ENCODE peak calls at places on chromosome 18, in eight cellular contexts. W is hepatocyte, X is fibroblast of lung, H is BE2C, D is transverse colon, U is RWPE2, R is adrenal gland, T is body of pancreas. Y is an unnamed sample.
A peak's percentile ranks its signal among the peaks of the same experiment; 100 is the strongest.

GRCh38 chr18:31430554-31430953 is 17.0 kb upstream of the DSG3 start:
- DNase-seq in W (no peak), X (no peak), H (no peak), D (no peak), U (no peak), R (no peak), T (no peak), Y (no peak)

GRCh38 chr18:79570266-79571201 is 109.1 kb upstream of the CTDP1 start:
- DNase-seq in W (no peak), X (peak; percentile 69), H (no peak), D (peak; percentile 4), U (peak; percentile 58), R (no peak), T (no peak), Y (no peak)

GRCh38 chr18:78865056-78865598 is 114.5 kb upstream of the SALL3 start:
- DNase-seq in W (no peak), X (no peak), H (no peak), D (no peak), U (no peak), R (no peak), T (no peak), Y (no peak)

GRCh38 chr18:49335677-49336076 is 124.8 kb downstream of the DYM start:
- DNase-seq in W (no peak), X (no peak), H (no peak), D (no peak), U (no peak), R (no peak), T (no peak), Y (no peak)

GRCh38 chr18:57744211-57744694 is 58.9 kb downstream of the ATP8B1 start:
- DNase-seq in W (no peak), X (peak; percentile 85), H (no peak), D (no peak), U (no peak), R (no peak), T (no peak), Y (no peak)

GRCh38 chr18:52499646-52500045 is 159.6 kb downstream of the DCC start:
- DNase-seq in W (peak; percentile 41), X (no peak), H (no peak), D (no peak), U (no peak), R (no peak), T (no peak), Y (no peak)

GRCh38 chr18:22550366-22550765 is 132.7 kb upstream of the CTAGE1 start:
- DNase-seq in W (no peak), X (no peak), H (no peak), D (no peak), U (no peak), R (no peak), T (no peak), Y (no peak)

GRCh38 chr18:11872479-11873136 is 21.4 kb downstream of the CHMP1B start:
- DNase-seq in W (peak; percentile 56), X (no peak), H (no peak), D (no peak), U (no peak), R (peak; percentile 58), T (peak; percentile 68), Y (no peak)

GRCh38 chr18:62881509-62882016 is 166.2 kb downstream of the PHLPP1 start:
- DNase-seq in W (no peak), X (peak; percentile 96), H (no peak), D (no peak), U (no peak), R (peak; percentile 57), T (peak; percentile 13), Y (peak; percentile 85)

GRCh38 chr18:8996771-8997432 is 105.6 kb upstream of the NDUFV2 start:
- DNase-seq in W (no peak), X (no peak), H (no peak), D (no peak), U (no peak), R (no peak), T (no peak), Y (no peak)

GRCh38 chr18:77766421-77766820 is 516.8 kb downstream of the GALR1 start:
- DNase-seq in W (no peak), X (no peak), H (no peak), D (no peak), U (no peak), R (no peak), T (no peak), Y (no peak)

GRCh38 chr18:8800041-8800441 is 94.7 kb downstream of the MTCL1 start:
- DNase-seq in W (no peak), X (peak; percentile 82), H (no peak), D (no peak), U (no peak), R (no peak), T (peak; percentile 82), Y (no peak)

GRCh38 chr18:68263481-68263880 is 451.4 kb downstream of the TMX3 start:
- DNase-seq in W (no peak), X (peak; percentile 23), H (no peak), D (no peak), U (no peak), R (no peak), T (no peak), Y (no peak)

GRCh38 chr18:33460681-33461080 is 20.2 kb upstream of the CCDC178 start:
- DNase-seq in W (no peak), X (no peak), H (no peak), D (no peak), U (no peak), R (no peak), T (no peak), Y (no peak)

GRCh38 chr18:21112543-21113105 is 1.0 kb upstream of the ROCK1 start:
- DNase-seq in W (no peak), X (peak; percentile 9), H (no peak), D (no peak), U (no peak), R (no peak), T (no peak), Y (no peak)

GRCh38 chr18:60022671-60023276 is 123.0 kb downstream of the PMAIP1 start:
- DNase-seq in W (no peak), X (peak; percentile 14), H (no peak), D (no peak), U (no peak), R (no peak), T (no peak), Y (no peak)

GRCh38 chr18:74251297-74252031 is 40.3 kb downstream of the CYB5A start:
- DNase-seq in W (peak; percentile 46), X (peak; percentile 87), H (no peak), D (no peak), U (no peak), R (peak; percentile 70), T (peak; percentile 68), Y (peak; percentile 55)

DNA sequence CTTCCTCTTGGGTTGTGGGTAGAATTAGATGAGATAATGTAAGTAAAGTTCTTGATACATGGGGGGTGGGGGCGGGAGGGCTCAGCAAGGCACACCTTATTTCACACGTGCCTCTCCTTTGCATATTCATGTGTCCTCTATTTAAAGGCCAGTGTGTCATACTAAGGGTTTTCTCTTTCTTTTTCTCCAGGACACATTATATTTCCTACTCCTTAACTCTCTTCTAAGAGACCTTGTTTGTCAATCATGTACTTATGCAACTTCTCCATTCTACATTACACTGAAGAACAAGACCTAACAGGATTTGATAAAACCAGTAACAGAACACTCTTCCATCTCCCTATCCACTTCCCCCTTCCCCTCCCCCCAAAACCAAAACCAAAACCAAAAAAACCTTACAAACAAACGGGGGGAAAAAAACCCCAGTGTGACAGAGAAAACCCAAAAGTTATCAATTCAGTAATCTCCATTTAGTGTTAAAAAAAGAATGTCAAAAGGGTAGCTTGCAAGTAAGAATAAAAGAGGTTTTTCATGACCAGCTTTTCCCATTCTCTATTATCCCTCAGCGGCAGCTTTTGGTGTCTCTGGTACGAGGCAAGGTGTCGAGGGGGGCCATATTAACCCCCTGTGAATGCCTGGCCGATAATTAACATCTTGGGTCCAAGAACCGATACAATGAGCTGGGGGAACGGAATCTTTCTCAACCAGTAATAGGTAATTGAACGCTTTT is 190.9 kb upstream of the TCF4 start:
- DNase-seq in W (no peak), X (no peak), H (no peak), D (no peak), U (no peak), R (no peak), T (no peak), Y (no peak)
- H3K27me3 ChIP-seq in W (peaks cover 45% of the 10 kb centered on the region), X (no peaks in the 10 kb centered on the region), H (no peaks in the 10 kb centered on the region), D (peaks cover 12% of the 10 kb centered on the region), U (no peaks in the 10 kb centered on the region), R (peaks cover 17% of the 10 kb centered on the region), T (no peaks in the 10 kb centered on the region), Y (no peaks in the 10 kb centered on the region)

GRCh38 chr18:71398530-71398929 is 1109.7 kb downstream of the SOCS6 start:
- DNase-seq in W (peak; percentile 10), X (peak; percentile 67), H (peak; percentile 45), D (no peak), U (no peak), R (no peak), T (peak; percentile 14), Y (no peak)
- TF ChIP-seq CTCF in W (peak; percentile 21), X (no peak), H (peak; percentile 54), D (no peak), U (no peak), R (no peak), T (peak; percentile 19), Y (no peak)

DNA sequence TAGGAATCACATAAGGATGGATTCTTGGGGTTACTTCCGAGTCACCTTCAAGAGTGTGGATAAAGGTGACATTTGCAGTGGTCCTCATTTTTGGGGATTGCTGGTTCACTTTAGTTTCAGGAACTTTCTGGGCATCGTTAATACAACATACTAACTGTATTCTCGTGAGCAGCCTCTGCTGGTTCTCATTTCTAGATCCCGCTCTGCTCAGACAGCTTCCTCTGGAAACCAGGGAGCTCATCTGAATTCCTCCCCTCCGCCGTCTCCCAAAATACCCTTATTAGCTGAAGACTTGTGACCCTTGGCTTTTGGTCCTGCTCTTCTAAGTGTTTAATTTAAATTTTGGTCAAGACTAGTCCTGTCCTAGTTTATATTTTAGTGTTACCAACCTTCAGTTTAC is 64.5 kb downstream of the ZNF532 start:
- DNase-seq in W (no peak), X (no peak), H (no peak), D (no peak), U (no peak), R (no peak), T (no peak), Y (no peak)
- H3K36me3 ChIP-seq in W (no peaks in the 10 kb centered on the region), X (no peaks in the 10 kb centered on the region), H (no peaks in the 10 kb centered on the region), D (no peaks in the 10 kb centered on the region), U (peaks cover 5% of the 10 kb centered on the region), R (no peaks in the 10 kb centered on the region), T (no peaks in the 10 kb centered on the region), Y (no peaks in the 10 kb centered on the region)

DNA sequence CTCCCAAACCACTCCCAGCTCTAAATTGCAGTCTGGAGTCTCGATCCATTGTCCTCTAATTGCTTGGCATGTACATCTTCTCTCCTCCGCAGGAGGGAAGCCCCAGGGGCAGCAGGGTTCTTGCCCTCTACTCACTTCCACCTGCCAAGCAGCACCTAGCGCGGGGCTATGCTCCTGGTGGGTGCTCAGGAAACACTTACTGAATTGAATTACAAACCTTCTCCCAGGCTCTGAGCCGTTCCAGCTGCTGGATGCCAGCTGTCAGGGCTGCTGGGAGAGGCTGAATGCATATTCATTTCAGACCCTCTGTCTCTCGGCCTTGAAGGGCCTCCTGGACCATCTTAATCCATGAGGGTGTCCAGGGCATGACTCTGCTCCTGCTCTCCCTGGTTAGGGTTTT is 94.0 kb downstream of the CELF4 start:
- DNase-seq in W (no peak), X (no peak), H (no peak), D (no peak), U (no peak), R (no peak), T (no peak), Y (no peak)
- H3K27me3 ChIP-seq in W (no peaks in the 10 kb centered on the region), X (no peaks in the 10 kb centered on the region), H (no peaks in the 10 kb centered on the region), D (peaks cover 4% of the 10 kb centered on the region), U (peaks cover 3% of the 10 kb centered on the region), R (no peaks in the 10 kb centered on the region), T (no peaks in the 10 kb centered on the region), Y (peaks cover 5% of the 10 kb centered on the region)